ENCODE peak calls at places on chromosomes 4 and X, in four cellular contexts. Q is A549; F is pancreas; W is CD4-positive, CD25-positive, alpha-beta regulatory T cell. Z is an unnamed sample.

GRCh38 chrX:148470324-148470723 is 30.1 kb upstream of the AFF2 start:
- DNase-seq in F (no peak), W (no peak), Q (no peak), Z (no peak)

GRCh38 chrX:108331126-108331909 is 106.9 kb downstream of the COL4A6 start:
- DNase-seq in Q (no peak), W (no peak), F (no peak), Z (no peak)

GRCh38 chrX:152638443-152638904 is 779 bp downstream of the GABRQ start:
- DNase-seq in Q (no peak), W (no peak), F (no peak), Z (no peak)

GRCh38 chrX:24317567-24317966 is 3.7 kb upstream of the SUPT20HL2 start:
- DNase-seq in W (no peak), Q (no peak), F (no peak), Z (no peak)

GRCh38 chrX:110384490-110384889 is 25.8 kb downstream of the RTL9 start:
- DNase-seq in W (no peak), Q (no peak), F (no peak), Z (no peak)

GRCh38 chr4:89283975-89284556 is 23.5 kb downstream of the GPRIN3 start:
- DNase-seq in Q (no peak), F (no peak), W (no peak), Z (no peak)

GRCh38 chr4:1809754-1810502 is 16.8 kb downstream of the FGFR3 start:
- DNase-seq in F (peak), W (peak), Q (peak), Z (peak)

GRCh38 chr4:22093126-22093525 is 144.6 kb upstream of the KCNIP4 start:
- DNase-seq in W (no peak), Q (no peak), F (no peak), Z (no peak)

GRCh38 chr4:116229420-116229819 is 856.0 kb downstream of the TRAM1L1 start:
- DNase-seq in Q (no peak), W (no peak), F (no peak), Z (no peak)

GRCh38 chrX:20523626-20524312 is 257.1 kb upstream of the RPS6KA3 start:
- DNase-seq in W (no peak), Q (no peak), F (no peak), Z (no peak)

GRCh38 chr4:2977116-2978097 is 14.0 kb downstream of the GRK4 start:
- DNase-seq in W (no peak), F (no peak), Q (no peak), Z (no peak)

GRCh38 chrX:21705215-21705614 is 47.1 kb upstream of the KLHL34 start:
- DNase-seq in W (no peak), Q (no peak), F (no peak), Z (no peak)

GRCh38 chrX:27336466-27337091 is 126.6 kb downstream of the PPP4R3C start:
- DNase-seq in F (no peak), W (no peak), Q (peak), Z (no peak)

GRCh38 chr4:17063870-17064269 is 165.4 kb upstream of the LDB2 start:
- DNase-seq in Q (no peak), W (no peak), F (no peak), Z (no peak)

GRCh38 chrX:115892787-115893671 is 277.5 kb upstream of the AGTR2 start:
- DNase-seq in Q (no peak), W (no peak), F (peak), Z (peak)

GRCh38 chr4:159979351-159979750 is 876.5 kb downstream of the RAPGEF2 start:
- DNase-seq in W (no peak), F (no peak), Q (no peak), Z (no peak)

GRCh38 chr4:146342600-146343192 is 128.4 kb downstream of the REELD1 start:
- DNase-seq in F (no peak), W (no peak), Q (peak), Z (peak)

GRCh38 chrX:30935985-30936384 is 46.9 kb upstream of the TAB3 start:
- DNase-seq in W (no peak), Q (peak), F (no peak), Z (no peak)